ENCODE peak calls at places on chromosomes 12 and 14, in eight cellular contexts. F, Z, T, O, B, M, X and D are unnamed samples.

GRCh38 chr12:31225656-31226535 is 100.1 kb downstream of the SINHCAF start:
- DNase-seq in M (no peak), X (no peak), B (no peak), O (no peak), F (no peak), T (no peak), Z (no peak), D (no peak)

GRCh38 chr14:66443158-66443695 is 42.9 kb upstream of the CCDC196 start:
- DNase-seq in F (no peak), B (no peak), O (no peak), X (no peak), M (no peak), T (no peak), Z (no peak), D (no peak)

GRCh38 chr14:78959674-78960264 is 789.6 kb downstream of the NRXN3 start:
- DNase-seq in T (peak; percentile 80), F (peak; percentile 78), M (peak; percentile 76), B (peak; percentile 59), O (peak; percentile 53), X (peak; percentile 41), Z (peak; percentile 85), D (no peak)

GRCh38 chr12:14958361-14959125 is 2.9 kb downstream of the ARHGDIB start:
- DNase-seq in X (no peak), F (no peak), O (no peak), M (no peak), Z (no peak), B (peak; percentile 50), T (no peak), D (no peak)

GRCh38 chr14:30214456-30215090 is 286.9 kb upstream of the PRKD1 start:
- DNase-seq in T (peak; percentile 14), B (peak; percentile 65), F (no peak), O (peak; percentile 55), Z (peak; percentile 88), M (peak; percentile 59), X (peak; percentile 7), D (no peak)

GRCh38 chr14:74733241-74733640 is 20.3 kb downstream of the FCF1 start:
- DNase-seq in X (no peak), Z (no peak), T (no peak), O (no peak), M (no peak), B (no peak), F (no peak), D (no peak)

GRCh38 chr12:74339211-74339610 is 198.4 kb upstream of the ATXN7L3B start:
- DNase-seq in F (no peak), O (no peak), T (no peak), B (no peak), M (no peak), Z (no peak), X (no peak), D (no peak)

GRCh38 chr12:112303004-112303403 is 79.2 kb downstream of the HECTD4 start:
- DNase-seq in Z (peak; percentile 88), T (no peak), B (no peak), O (peak; percentile 59), F (no peak), M (no peak), X (no peak), D (no peak)